ENCODE peak calls at places on chromosome 16, in seven cellular contexts. B, A, H, O, X, Y and M are unnamed samples.

GRCh38 chr16:67719048-67719777 is at the start of gene GFOD2:
- DNase-seq in B (peak), A (peak), H (peak), O (peak), X (peak), Y (peak), M (peak)

GRCh38 chr16:66984902-66985311 is 3.5 kb upstream of the CES4A start:
- DNase-seq in B (no peak), A (no peak), H (no peak), O (no peak), X (no peak), Y (no peak), M (no peak)

GRCh38 chr16:29736112-29736511 is 9.7 kb downstream of the C16orf54 start:
- DNase-seq in B (no peak), A (no peak), H (no peak), O (peak), X (no peak), Y (no peak), M (no peak)

GRCh38 chr16:19909750-19910322 is 25.2 kb upstream of the GPRC5B start:
- DNase-seq in B (no peak), A (no peak), H (no peak), O (no peak), X (no peak), Y (no peak), M (no peak)

GRCh38 chr16:24869033-24869432 is 23.3 kb downstream of the SLC5A11 start:
- DNase-seq in B (no peak), A (no peak), H (no peak), O (no peak), X (no peak), Y (no peak), M (no peak)

GRCh38 chr16:81740163-81740562 is 38.9 kb upstream of the PLCG2 start:
- DNase-seq in B (no peak), A (no peak), H (no peak), O (no peak), X (no peak), Y (no peak), M (no peak)

GRCh38 chr16:54927125-54928015 is 3.3 kb upstream of the IRX5 start:
- DNase-seq in B (no peak), A (no peak), H (no peak), O (no peak), X (no peak), Y (no peak), M (no peak)

GRCh38 chr16:9159839-9160550 is 68.6 kb downstream of the HAPSTR1 start:
- DNase-seq in B (no peak), A (peak), H (peak), O (peak), X (no peak), Y (no peak), M (peak)

GRCh38 chr16:49634235-49635008 is 221.5 kb downstream of the ZNF423 start:
- DNase-seq in B (no peak), A (no peak), H (no peak), O (no peak), X (no peak), Y (no peak), M (no peak)

GRCh38 chr16:23296994-23297393 is 5.1 kb upstream of the SCNN1B start:
- DNase-seq in B (no peak), A (no peak), H (no peak), O (no peak), X (no peak), Y (no peak), M (no peak)
- TF ChIP-seq CTCF in B (no peak), A (peak), H (no peak), O (no peak), X (no peak), Y (no peak), M (no peak)

GRCh38 chr16:53415504-53415903 is 18.8 kb upstream of the RBL2 start:
- DNase-seq in B (no peak), A (peak), H (no peak), O (no peak), X (no peak), Y (no peak), M (no peak)
- TF ChIP-seq CTCF in B (no peak), A (peak), H (no peak), O (no peak), X (no peak), Y (no peak), M (no peak)

DNA sequence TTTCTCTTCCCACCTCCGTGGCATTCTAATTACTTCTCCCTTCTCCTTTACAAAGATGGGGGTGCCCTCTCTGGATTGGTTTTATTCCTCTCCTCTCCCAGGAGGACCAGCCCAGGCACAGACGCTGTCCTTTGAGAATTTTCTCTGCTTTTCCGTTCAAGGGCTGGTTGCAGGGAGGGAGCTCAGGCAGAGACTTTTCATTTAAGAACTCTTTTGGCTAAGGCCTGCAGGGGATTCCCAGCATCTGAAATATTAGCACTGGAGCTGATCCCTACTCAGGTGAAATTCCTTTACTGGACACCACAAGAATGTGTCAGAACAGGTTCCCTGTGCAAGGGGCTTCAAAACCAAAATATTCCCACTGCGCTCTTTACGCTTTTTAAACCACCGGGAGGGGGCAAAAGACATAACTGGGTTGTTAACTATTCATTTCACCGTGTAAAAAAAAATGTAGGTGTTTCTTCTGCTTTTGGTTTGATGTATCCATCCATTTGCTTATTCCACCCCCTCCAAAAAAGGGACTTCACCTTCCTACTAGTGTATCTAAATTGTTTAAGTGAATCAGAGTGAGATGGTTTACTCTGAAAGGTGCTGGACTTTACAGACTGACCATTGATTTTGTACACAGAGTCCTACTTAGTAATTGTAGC is 1.4 kb downstream of the NFAT5 start:
- DNase-seq in B (no peak), A (peak), H (peak), O (peak), X (no peak), Y (no peak), M (no peak)
- TF ChIP-seq CTCF in B (no peak), A (no peak), H (peak), O (peak), X (no peak), Y (no peak), M (no peak)

DNA sequence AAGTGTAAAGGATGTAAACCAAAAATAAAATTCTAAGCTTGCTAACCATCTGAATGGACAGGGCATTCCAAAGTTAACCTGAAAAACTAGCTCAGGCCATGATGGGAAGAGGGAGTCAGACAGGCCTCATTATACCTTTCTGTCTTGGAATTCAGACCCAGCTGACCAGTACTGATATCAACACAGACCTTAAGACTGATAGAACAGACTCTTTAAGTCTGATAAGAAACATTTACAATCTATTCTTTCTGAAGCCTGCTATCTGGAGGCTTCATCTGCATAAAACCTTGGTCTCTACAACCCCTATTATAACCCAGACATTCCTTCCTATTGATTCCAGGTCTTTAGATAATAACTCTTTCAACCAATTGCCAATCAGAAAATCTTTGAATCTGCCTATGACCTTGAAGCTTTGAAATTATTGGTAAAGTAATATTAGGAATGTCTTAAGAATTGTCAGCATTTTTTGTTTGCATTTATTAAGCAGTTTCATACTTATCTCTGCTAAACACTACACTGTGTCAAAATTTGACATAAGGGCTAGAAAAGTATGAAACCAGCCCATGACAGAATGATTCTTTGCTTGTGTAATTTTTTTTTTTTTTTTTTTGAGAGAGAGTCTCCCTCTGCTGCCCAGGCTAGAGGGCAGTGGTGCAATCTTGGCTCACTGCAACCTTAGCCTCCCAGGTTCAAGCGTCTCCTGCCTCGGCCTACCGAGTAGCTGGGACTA is 12.9 kb upstream of the PRSS54 start:
- DNase-seq in B (no peak), A (no peak), H (no peak), O (no peak), X (no peak), Y (no peak), M (no peak)
- TF ChIP-seq CTCF in B (no peak), A (no peak), H (no peak), O (no peak), X (no peak), Y (no peak), M (no peak)

DNA sequence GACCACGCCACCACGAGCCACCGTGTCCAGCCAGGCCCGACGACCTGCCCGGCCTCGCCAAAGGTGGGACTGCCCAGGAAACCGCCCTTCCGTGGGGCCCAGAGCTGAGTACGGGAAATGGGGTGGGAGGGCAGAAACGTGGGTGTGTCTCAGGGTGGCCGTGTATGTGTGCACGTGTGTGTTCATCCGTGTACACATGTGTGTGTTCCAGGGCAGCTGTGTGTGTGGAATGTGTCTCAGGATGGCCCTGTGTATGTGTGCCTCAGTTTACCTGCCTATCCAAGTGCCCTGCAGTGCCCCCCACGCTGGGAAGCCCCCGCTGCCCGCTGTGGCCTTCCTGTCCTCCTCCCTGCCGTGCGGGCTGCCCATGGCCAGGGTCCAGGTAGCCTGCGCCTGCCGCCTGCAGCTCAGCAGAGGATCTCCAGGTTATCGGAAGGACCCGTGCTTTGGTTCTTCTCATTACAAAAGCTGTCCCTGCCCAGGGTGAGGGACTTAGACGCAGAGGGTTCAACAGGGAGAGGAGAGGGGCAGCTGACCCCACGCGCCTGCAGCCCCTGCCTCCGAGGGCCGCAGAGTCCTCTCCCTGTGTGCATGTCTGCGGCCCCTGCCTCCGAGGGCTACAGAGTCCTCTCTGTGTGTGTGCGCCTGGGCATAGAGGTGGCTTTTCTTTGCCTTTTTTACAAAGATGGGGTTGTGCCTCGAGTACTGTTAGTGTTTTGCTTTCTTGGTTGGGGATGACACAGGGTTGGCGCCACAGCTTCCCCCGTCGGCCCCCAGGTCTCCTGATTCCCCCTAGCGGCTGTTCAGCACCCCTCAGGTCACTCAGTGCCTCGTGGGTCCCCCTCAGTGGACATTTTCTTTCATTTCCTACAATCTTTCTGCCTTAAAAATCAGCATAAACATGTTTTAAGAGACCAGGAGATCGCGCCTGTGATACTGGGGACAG is 23.6 kb downstream of the ZNF469 start:
- DNase-seq in B (no peak), A (no peak), H (no peak), O (no peak), X (no peak), Y (no peak), M (no peak)
- TF ChIP-seq CTCF in B (no peak), A (no peak), H (no peak), O (peak), X (no peak), Y (no peak), M (no peak)

DNA sequence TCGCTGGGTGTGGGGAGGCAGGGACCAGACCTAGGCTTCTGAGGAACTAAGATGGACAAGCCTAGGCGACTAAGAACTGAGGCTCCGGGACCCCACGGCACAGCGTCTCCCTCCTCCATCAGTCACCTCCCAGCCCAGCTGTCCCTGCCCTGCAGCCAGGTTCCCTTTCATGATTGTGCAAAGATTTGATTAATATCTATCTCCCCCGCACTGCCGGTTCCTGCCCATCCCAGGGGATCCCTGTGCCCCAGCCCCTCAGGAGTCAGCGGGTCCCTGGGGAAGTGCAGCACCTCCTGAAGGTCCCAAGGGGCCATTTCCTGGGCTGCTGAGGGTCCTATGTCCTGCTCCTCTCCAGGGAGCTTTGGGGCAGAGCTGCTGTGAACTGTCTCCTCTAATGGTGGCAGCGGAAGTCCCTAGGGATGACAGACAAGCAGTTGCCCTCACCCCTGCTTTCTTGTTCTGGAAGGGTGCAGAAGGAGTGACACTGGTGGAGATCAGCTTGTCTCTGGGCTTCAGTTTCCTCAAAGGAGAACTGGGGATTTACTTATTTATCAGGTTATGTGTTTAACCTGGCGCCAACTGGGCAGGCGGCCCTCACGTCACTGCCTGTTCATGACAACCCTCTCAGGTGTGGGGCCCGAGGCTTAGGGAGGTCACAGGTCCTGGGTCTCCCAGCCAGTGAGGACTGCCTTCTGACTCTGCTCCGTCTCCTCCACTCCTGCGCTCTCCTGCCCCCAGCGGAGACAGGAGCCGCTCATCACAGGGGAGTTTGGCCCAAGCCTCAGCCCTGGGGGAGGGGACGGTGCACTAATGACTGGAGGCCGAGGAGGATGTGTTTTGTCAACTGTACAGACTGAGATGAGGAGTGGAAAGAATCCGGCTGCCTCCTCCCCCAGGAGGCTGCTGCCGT is 1.9 kb upstream of the C16orf74 start:
- DNase-seq in B (no peak), A (peak), H (no peak), O (peak), X (no peak), Y (no peak), M (no peak)
- TF ChIP-seq CTCF in B (no peak), A (peak), H (no peak), O (peak), X (no peak), Y (no peak), M (no peak)

GRCh38 chr16:30902070-30902972 is 5.9 kb downstream of the CTF1 start:
- DNase-seq in B (peak), A (peak), H (peak), O (peak), X (peak), Y (no peak), M (peak)
- TF ChIP-seq CTCF in B (peak), A (peak), H (peak), O (no peak), X (peak), Y (peak), M (no peak)

GRCh38 chr16:2005646-2006045 is 4.0 kb downstream of the ZNF598 start:
- DNase-seq in B (no peak), A (no peak), H (no peak), O (no peak), X (no peak), Y (no peak), M (no peak)
- TF ChIP-seq CTCF in B (peak), A (no peak), H (no peak), O (no peak), X (no peak), Y (no peak), M (peak)